ENCODE peak calls at places on chromosomes 13 and 19, in six cellular contexts. H is amniotic epithelial cell, D is astrocyte of the spinal cord, A is GM03348, L is GM12865, I is NCI-H2029 treated with DMSO at 0.1 percent for 48 hours. K is an unnamed sample.

GRCh38 chr19:42201489-42202289 is 15.8 kb downstream of the DEDD2 start:
- DNase-seq in H (no peak), A (no peak), D (no peak), I (no peak), L (peak; percentile 78), K (no peak)

GRCh38 chr19:13181747-13182388 is 31.7 kb downstream of the IER2 start:
- DNase-seq in I (no peak), A (peak; percentile 71), L (peak; percentile 38), H (peak; percentile 61), D (peak; percentile 64), K (peak; percentile 12)

GRCh38 chr19:39935262-39935661 is 828 bp upstream of the FCGBP start:
- DNase-seq in A (no peak), L (no peak), D (no peak), H (no peak), I (no peak), K (no peak)

GRCh38 chr19:10510301-10510802 is 6.9 kb downstream of the S1PR5 start:
- DNase-seq in D (no peak), A (peak; percentile 55), I (no peak), H (peak; percentile 17), L (peak; percentile 47), K (no peak)

GRCh38 chr13:114045113-114045735 is 71.3 kb upstream of the C13orf46 start:
- DNase-seq in A (no peak), L (no peak), D (no peak), H (no peak), I (no peak), K (no peak)

GRCh38 chr13:42707596-42707995 is 73.8 kb upstream of the FAM216B start:
- DNase-seq in A (no peak), D (peak; percentile 78), L (no peak), H (peak; percentile 64), I (no peak), K (no peak)

GRCh38 chr13:97391201-97391600 is 42.8 kb upstream of the RAP2A start:
- DNase-seq in A (no peak), D (no peak), I (no peak), H (peak; percentile 52), L (no peak), K (no peak)

GRCh38 chr19:39951686-39952085 is 17.3 kb upstream of the FCGBP start:
- DNase-seq in A (peak; percentile 67), H (peak; percentile 62), I (no peak), D (peak; percentile 10), L (no peak), K (peak; percentile 15)

GRCh38 chr13:112532837-112533745 is 54.9 kb downstream of the TUBGCP3 start:
- DNase-seq in L (no peak), D (no peak), H (peak; percentile 24), I (no peak), A (no peak), K (no peak)

GRCh38 chr19:17751103-17751911 is at the start of gene FCHO1:
- DNase-seq in A (no peak), I (no peak), H (no peak), L (peak; percentile 96), D (no peak), K (no peak)

GRCh38 chr13:34899888-34900287 is 42.2 kb upstream of the NBEA start:
- DNase-seq in A (no peak), I (no peak), D (no peak), L (no peak), H (no peak), K (no peak)

GRCh38 chr19:17762505-17763229 is 11.4 kb downstream of the FCHO1 start:
- DNase-seq in H (peak; percentile 92), D (peak; percentile 61), I (no peak), L (peak; percentile 64), A (peak; percentile 55), K (no peak)

GRCh38 chr19:47507924-47508553 is 6.8 kb downstream of the NAPA start:
- DNase-seq in D (no peak), L (no peak), I (no peak), A (no peak), H (no peak), K (no peak)

GRCh38 chr13:28718186-28718537 is 608 bp downstream of the SLC46A3 start:
- DNase-seq in L (no peak), A (peak; percentile 7), I (no peak), D (no peak), H (peak; percentile 39), K (no peak)

GRCh38 chr13:75129331-75129730 is 352.6 kb downstream of the TBC1D4 start:
- DNase-seq in D (no peak), A (peak; percentile 6), L (no peak), H (peak; percentile 9), I (no peak), K (no peak)

GRCh38 chr19:17751912-17752273 is 616 bp downstream of the FCHO1 start:
- DNase-seq in L (peak; percentile 64), D (no peak), I (no peak), A (no peak), H (no peak), K (no peak)

GRCh38 chr19:41324921-41325639 is 15.1 kb downstream of the CCDC97 start:
- DNase-seq in H (peak; percentile 83), A (peak; percentile 84), L (no peak), D (peak; percentile 83), I (no peak), K (peak; percentile 66)

GRCh38 chr19:4482721-4483120 is 10.6 kb downstream of the HDGFL2 start:
- DNase-seq in I (no peak), A (no peak), L (no peak), D (no peak), H (no peak), K (no peak)

GRCh38 chr13:28408235-28408848 is 86.6 kb downstream of the FLT1 start:
- DNase-seq in L (no peak), I (no peak), H (peak; percentile 38), A (no peak), D (no peak), K (no peak)

GRCh38 chr19:38277549-38277948 is 13.2 kb downstream of the SPINT2 start:
- DNase-seq in L (no peak), H (peak; percentile 39), I (no peak), D (no peak), A (no peak), K (no peak)